ENCODE peak calls at places on chromosomes 16 and 17, in six cellular contexts. E is heart right ventricle; H is pancreas; Z is prostate gland; P is naive thymus-derived CD4-positive, alpha-beta T cell; B is H9. K is an unnamed sample. For H3K4me1 and H3K27me3, the result is how much of the 10 kb centered on the place peaks cover.

GRCh38 chr17:58364270-58364942 is 12.4 kb upstream of the SUPT4H1 start:
- DNase-seq in E (no peak), H (no peak), Z (peak), P (no peak), B (no peak), K (no peak)

GRCh38 chr16:51359141-51359960 is 208.3 kb upstream of the SALL1 start:
- DNase-seq in E (peak), H (no peak), Z (no peak), P (no peak), B (peak), K (peak)

GRCh38 chr17:68909066-68909465 is 46.1 kb downstream of the ABCA8 start:
- DNase-seq in E (peak), H (no peak), Z (peak), P (no peak), B (no peak), K (no peak)

GRCh38 chr17:4998027-4998665 is 396 bp downstream of the KIF1C start:
- DNase-seq in E (peak), H (no peak), Z (no peak), P (no peak), B (peak), K (peak)

GRCh38 chr17:58254803-58255202 is 16.4 kb downstream of the LPO start:
- DNase-seq in E (no peak), H (no peak), Z (no peak), P (no peak), B (peak), K (no peak)

GRCh38 chr17:10661377-10661906 is 4.3 kb upstream of the MYH3 start:
- DNase-seq in E (no peak), H (no peak), Z (no peak), P (no peak), B (no peak), K (peak)

GRCh38 chr17:45784583-45785372 is 658 bp downstream of the CRHR1 start:
- DNase-seq in E (no peak), H (peak), Z (peak), P (peak), B (peak), K (peak)

GRCh38 chr17:7885357-7886226 is 3.0 kb upstream of the CHD3 start:
- DNase-seq in E (peak), H (peak), Z (peak), P (peak), B (peak), K (peak)

GRCh38 chr16:21301168-21301894 is 23.2 kb upstream of the CRYM start:
- DNase-seq in E (peak), H (peak), Z (peak), P (peak), B (peak), K (peak)

GRCh38 chr16:67537270-67537635 is 8.6 kb downstream of the RIPOR1 start:
- DNase-seq in E (peak), H (no peak), Z (peak), P (no peak), B (peak), K (no peak)

GRCh38 chr17:66438101-66438500 is 135.7 kb downstream of the PRKCA start:
- DNase-seq in E (no peak), H (no peak), Z (no peak), P (no peak), B (no peak), K (no peak)

GRCh38 chr16:7367309-7367708 is 34.7 kb downstream of the RBFOX1 start:
- DNase-seq in E (no peak), H (no peak), Z (no peak), P (no peak), B (no peak), K (no peak)

GRCh38 chr16:7376227-7376626 is 43.6 kb downstream of the RBFOX1 start:
- DNase-seq in E (no peak), H (no peak), Z (no peak), P (no peak), B (no peak), K (no peak)

GRCh38 chr16:7369181-7369580 is 36.5 kb downstream of the RBFOX1 start:
- DNase-seq in E (no peak), H (no peak), Z (no peak), P (no peak), B (no peak), K (no peak)

GRCh38 chr16:7374614-7375174 is 42.0 kb downstream of the RBFOX1 start:
- DNase-seq in E (no peak), H (no peak), Z (no peak), P (no peak), B (no peak), K (no peak)

GRCh38 chr16:7372095-7372494 is 39.5 kb downstream of the RBFOX1 start:
- DNase-seq in E (no peak), H (no peak), Z (no peak), P (no peak), B (no peak), K (no peak)
- H3K4me1 ChIP-seq in E (under half), H (under half), Z (under half), P (under half), B (under half), K (under half)

DNA sequence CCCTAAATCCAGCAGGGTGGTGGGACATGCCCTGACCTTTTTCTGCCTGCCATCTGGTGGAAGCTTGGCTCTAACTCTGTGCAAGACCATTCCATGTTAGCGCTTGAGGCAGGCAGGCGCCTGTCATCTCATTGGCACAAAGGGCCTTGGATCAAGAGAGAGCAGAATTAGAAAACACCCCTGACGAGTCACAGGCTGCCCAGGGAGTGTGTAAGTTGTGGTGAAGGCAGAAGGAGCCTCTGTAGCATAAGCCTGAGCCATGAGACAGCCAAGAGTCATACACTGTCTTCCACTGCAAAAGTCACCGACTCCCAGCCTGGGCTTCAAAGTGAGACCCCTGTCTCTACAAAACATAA is 6.0 kb downstream of the NUBP1 start:
- DNase-seq in E (peak), H (no peak), Z (no peak), P (no peak), B (no peak), K (no peak)
- H3K27ac ChIP-seq in E (peak), H (peak), Z (no peak), P (no peak), B (no peak), K (no peak)

GRCh38 chr17:77560841-77561240 is 397.7 kb upstream of the TNRC6C start:
- DNase-seq in E (no peak), H (no peak), Z (no peak), P (no peak), B (no peak), K (no peak)

GRCh38 chr17:77563439-77564102 is 394.9 kb upstream of the TNRC6C start:
- DNase-seq in E (no peak), H (no peak), Z (no peak), P (no peak), B (no peak), K (no peak)

GRCh38 chr17:77558846-77559626 is 399.5 kb upstream of the TNRC6C start:
- DNase-seq in E (no peak), H (no peak), Z (no peak), P (no peak), B (no peak), K (no peak)

GRCh38 chr17:77556408-77557068 is 402.0 kb upstream of the TNRC6C start:
- DNase-seq in E (no peak), H (no peak), Z (no peak), P (no peak), B (no peak), K (no peak)

DNA sequence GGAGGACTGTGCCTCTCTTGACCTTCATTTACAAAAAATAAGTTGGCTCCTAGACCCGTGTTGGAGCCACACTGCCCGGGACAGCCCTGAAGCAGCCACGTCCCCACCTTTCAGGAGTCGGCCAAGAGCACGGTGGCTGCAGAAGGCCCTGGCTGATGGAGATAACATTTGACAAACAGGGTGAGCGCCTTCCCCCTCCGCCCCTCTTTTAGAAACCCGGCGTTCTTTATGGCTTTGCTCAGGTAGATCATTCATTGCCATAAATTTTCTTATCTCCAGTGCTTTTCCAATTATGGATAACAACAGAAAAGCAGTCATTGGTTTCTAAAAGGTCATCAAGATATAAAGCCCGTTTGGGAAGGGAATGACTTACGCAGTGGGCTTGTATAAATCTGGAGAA is 398.1 kb upstream of the TNRC6C start:
- DNase-seq in E (no peak), H (no peak), Z (no peak), P (no peak), B (no peak), K (no peak)
- H3K27me3 ChIP-seq in E (under half), H (under half), Z (under half), P (under half), B (under half), K (under half)

GRCh38 chr16:10942352-10943297 is at the start of gene DEXI:
- DNase-seq in E (peak), H (peak), Z (peak), P (peak), B (peak), K (peak)

GRCh38 chr16:10938844-10939648 is 3.2 kb downstream of the DEXI start:
- DNase-seq in E (no peak), H (no peak), Z (no peak), P (no peak), B (no peak), K (no peak)

GRCh38 chr16:10940501-10941079 is 1.7 kb downstream of the DEXI start:
- DNase-seq in E (no peak), H (no peak), Z (no peak), P (no peak), B (no peak), K (peak)

GRCh38 chr16:10939649-10940206 is 2.5 kb downstream of the DEXI start:
- DNase-seq in E (no peak), H (no peak), Z (no peak), P (no peak), B (no peak), K (no peak)

DNA sequence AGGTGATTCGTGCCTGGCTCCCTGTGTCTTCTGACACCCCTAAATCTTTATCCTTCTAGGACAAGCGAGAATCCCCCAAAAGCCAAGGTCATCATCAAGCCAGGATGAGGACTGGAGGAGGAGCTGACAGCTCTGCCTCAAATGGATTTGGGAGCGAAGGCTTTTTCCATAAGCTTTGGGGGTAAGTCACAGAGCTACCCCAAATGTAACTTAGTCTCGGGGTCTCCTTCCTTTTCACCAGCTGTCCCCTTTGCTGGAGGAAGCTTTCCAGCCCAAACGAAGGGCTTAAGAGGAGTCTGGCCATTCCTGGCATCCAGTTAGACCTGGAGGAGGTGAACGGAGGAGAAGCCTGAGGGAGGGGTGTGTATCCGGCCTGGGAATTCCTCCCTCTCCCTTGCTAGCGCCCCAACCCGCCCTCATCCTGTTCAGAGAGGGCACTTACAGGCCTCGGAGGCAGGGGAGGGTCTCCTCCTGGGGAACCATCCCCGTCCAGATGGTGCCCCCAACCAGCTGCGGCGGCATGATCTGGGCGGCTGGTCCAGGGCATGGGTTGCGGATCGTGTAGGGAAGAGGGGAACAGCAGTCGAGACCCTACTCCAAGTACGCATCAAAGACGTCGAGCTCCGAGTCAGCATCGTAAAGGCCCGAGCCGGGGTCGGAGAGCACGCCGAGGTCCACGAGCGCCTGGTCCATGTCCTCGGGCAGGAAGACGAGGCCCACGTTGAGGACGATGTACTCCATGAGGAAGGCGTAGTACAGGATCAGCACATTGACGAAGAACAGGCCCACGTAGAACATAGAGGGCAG is 938 bp downstream of the DEXI start:
- DNase-seq in E (no peak), H (no peak), Z (no peak), P (no peak), B (no peak), K (no peak)
- H3K4me1 ChIP-seq in E (half or more), H (half or more), Z (under half), P (half or more), B (under half), K (under half)